ENCODE peak calls at places on chromosome 7, in five cellular contexts. K is colonic mucosa, B is mucosa of descending colon, J is epithelial cell of esophagus, G is astrocyte of the spinal cord. Z is an unnamed sample.

GRCh38 chr7:11170160-11170559 is 196.5 kb downstream of the PHF14 start:
- DNase-seq in J (no peak), G (no peak), B (no peak), K (no peak), Z (no peak)

GRCh38 chr7:95302976-95303375 is 21.4 kb downstream of the PON1 start:
- DNase-seq in B (no peak), J (peak), K (no peak), G (no peak), Z (no peak)

GRCh38 chr7:36019538-36019937 is 133.5 kb upstream of the EEPD1 start:
- DNase-seq in G (no peak), K (no peak), B (no peak), J (no peak), Z (no peak)

GRCh38 chr7:127107601-127108007 is 145.1 kb downstream of the GRM8 start:
- DNase-seq in B (peak), K (peak), G (peak), J (peak), Z (peak)

GRCh38 chr7:130400120-130400572 is 19.9 kb downstream of the CPA1 start:
- DNase-seq in K (no peak), B (no peak), G (no peak), J (no peak), Z (no peak)

GRCh38 chr7:124688991-124689390 is 76.6 kb downstream of the GPR37 start:
- DNase-seq in J (peak), K (no peak), B (no peak), G (peak), Z (no peak)

GRCh38 chr7:3712841-3713240 is 411.8 kb downstream of the SDK1 start:
- DNase-seq in K (peak), J (no peak), B (peak), G (no peak), Z (no peak)

GRCh38 chr7:79734158-79734557 is 280.7 kb upstream of the MAGI2 start:
- DNase-seq in J (peak), K (no peak), G (peak), B (no peak), Z (no peak)

GRCh38 chr7:101989101-101989500 is 171.7 kb downstream of the CUX1 start:
- DNase-seq in G (no peak), J (no peak), B (no peak), K (no peak), Z (no peak)

GRCh38 chr7:52540041-52540440 is 495.4 kb upstream of the POM121L12 start:
- DNase-seq in J (peak), G (peak), B (no peak), K (no peak), Z (no peak)

GRCh38 chr7:111910656-111911055 is 295.5 kb downstream of the DOCK4 start:
- DNase-seq in B (no peak), J (no peak), G (no peak), K (no peak), Z (no peak)

GRCh38 chr7:121447939-121448338 is 51.8 kb upstream of the FAM3C start:
- DNase-seq in J (no peak), G (no peak), B (no peak), K (no peak), Z (no peak)

GRCh38 chr7:39428221-39428620 is 138.0 kb upstream of the YAE1 start:
- DNase-seq in B (no peak), J (peak), G (peak), K (no peak), Z (no peak)

GRCh38 chr7:46145412-46145811 is 224.3 kb upstream of the IGFBP3 start:
- DNase-seq in K (no peak), J (peak), B (no peak), G (peak), Z (no peak)

DNA sequence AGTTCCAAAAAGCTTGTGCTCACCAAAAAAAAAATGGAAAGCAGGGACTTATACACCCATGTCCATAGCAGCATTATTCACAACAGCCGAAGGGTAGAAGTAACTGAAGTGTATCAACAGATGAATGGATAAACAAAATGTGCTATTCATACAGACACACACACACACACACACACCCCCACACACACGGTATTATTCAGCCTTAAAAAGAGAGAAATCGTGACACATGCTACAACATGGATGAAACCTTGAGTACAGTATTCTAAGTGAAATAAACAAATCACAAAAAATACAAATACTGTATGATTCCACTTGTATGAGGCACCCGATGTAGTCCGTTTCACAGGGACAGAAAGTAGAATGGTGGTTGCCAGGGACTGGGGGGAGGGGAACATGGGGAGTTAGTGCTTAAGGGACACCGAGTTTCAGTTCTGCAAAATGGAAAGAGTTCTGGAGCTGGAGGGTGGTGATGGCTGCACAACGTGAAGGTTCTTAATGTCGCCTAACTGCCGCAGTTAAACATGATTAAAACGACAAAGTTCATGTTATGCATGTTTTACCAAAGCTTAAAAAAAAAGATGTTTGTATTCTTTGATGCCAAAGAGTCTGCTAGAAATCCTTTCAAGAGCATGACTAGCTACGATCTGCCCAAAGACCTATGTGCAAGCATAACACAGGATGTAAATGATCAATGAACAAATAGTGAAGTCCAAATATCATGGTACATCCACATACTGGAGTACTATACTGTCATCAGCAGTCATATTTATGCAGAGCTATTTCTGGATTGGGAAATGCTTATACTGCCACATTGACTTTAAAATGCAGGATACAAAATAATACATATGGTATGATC is 7.2 kb downstream of the TNS3 start:
- DNase-seq in J (peak), G (no peak), K (peak), B (no peak), Z (no peak)
- H3K4me3 ChIP-seq in J (no peak), G (no peak), K (no peak), B (no peak), Z (no peak)

GRCh38 chr7:44535348-44536064 is 5.6 kb downstream of the NPC1L1 start:
- DNase-seq in J (no peak), B (no peak), K (no peak), G (no peak), Z (no peak)
- H3K4me3 ChIP-seq in J (no peak), B (no peak), K (no peak), G (no peak), Z (no peak)

GRCh38 chr7:70681847-70682350 is 450.0 kb upstream of the GALNT17 start:
- DNase-seq in K (no peak), G (no peak), B (no peak), J (no peak), Z (no peak)
- H3K4me3 ChIP-seq in K (no peak), G (no peak), B (no peak), J (no peak), Z (no peak)

GRCh38 chr7:143384148-143384547 is 3.0 kb downstream of the ZYX start:
- DNase-seq in G (no peak), J (no peak), B (peak), K (no peak), Z (no peak)
- H3K4me3 ChIP-seq in G (peak), J (no peak), B (no peak), K (peak), Z (no peak)

DNA sequence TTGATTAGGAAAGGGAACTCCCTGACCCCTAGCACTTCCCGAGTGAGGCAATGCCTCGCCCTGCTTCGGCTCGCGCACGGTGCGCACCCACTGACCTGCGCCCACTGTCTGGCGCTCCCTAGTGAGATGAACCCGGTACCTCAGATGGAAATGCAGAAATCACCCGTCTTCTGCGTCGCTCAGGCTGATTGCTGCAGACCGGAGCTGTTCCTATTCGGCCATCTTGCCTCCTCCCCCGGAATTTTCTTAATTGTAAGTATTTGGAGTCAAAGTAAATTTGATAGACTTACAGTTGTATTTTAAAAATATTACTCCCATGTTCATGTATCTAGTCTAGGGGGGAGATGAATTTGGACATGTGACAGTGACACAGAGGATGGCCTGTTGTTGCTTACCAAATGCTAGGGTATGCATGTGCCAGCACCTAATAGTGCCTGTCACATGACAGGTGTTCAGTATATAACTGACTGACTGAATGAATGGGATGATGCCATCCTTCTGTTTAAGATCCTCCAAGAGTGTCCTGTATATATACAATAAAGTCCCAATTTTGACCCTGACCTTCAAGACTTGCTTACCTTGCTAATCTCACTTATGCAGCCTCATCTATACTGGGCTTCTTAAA is 42.0 kb upstream of the ICA1 start:
- DNase-seq in G (no peak), J (no peak), B (no peak), K (no peak), Z (no peak)
- H3K4me3 ChIP-seq in G (no peak), J (no peak), B (no peak), K (no peak), Z (no peak)

GRCh38 chr7:142563470-142563869 is 185.8 kb upstream of the PRSS1 start:
- DNase-seq in B (no peak), G (no peak), J (no peak), K (no peak), Z (no peak)
- H3K4me3 ChIP-seq in B (no peak), G (no peak), J (no peak), K (no peak), Z (no peak)

GRCh38 chr7:148856891-148857290 is 27.2 kb downstream of the EZH2 start:
- DNase-seq in G (peak), J (no peak), K (no peak), B (no peak), Z (no peak)

GRCh38 chr7:148858489-148858888 is 25.6 kb downstream of the EZH2 start:
- DNase-seq in G (no peak), K (no peak), J (no peak), B (no peak), Z (no peak)

GRCh38 chr7:148854975-148855374 is 29.1 kb downstream of the EZH2 start:
- DNase-seq in K (no peak), B (no peak), J (no peak), G (no peak), Z (no peak)

GRCh38 chr7:148852272-148852671 is 31.8 kb downstream of the EZH2 start:
- DNase-seq in J (no peak), B (no peak), K (no peak), G (no peak), Z (no peak)

GRCh38 chr7:148856035-148856881 is 27.8 kb downstream of the EZH2 start:
- DNase-seq in J (peak), K (peak), G (peak), B (no peak), Z (peak)
- H3K4me3 ChIP-seq in J (no peak), K (no peak), G (peak), B (no peak), Z (no peak)

GRCh38 chr7:13988765-13989137 is 715 bp downstream of the ETV1 start:
- DNase-seq in J (no peak), K (peak), B (no peak), G (peak), Z (no peak)

GRCh38 chr7:13984831-13985685 is 4.4 kb downstream of the ETV1 start:
- DNase-seq in K (no peak), B (no peak), G (peak), J (no peak), Z (no peak)

GRCh38 chr7:13988011-13988410 is 1.5 kb downstream of the ETV1 start:
- DNase-seq in K (no peak), J (peak), G (peak), B (no peak), Z (no peak)

GRCh38 chr7:13987395-13987794 is 2.1 kb downstream of the ETV1 start:
- DNase-seq in K (no peak), G (peak), B (no peak), J (no peak), Z (no peak)

DNA sequence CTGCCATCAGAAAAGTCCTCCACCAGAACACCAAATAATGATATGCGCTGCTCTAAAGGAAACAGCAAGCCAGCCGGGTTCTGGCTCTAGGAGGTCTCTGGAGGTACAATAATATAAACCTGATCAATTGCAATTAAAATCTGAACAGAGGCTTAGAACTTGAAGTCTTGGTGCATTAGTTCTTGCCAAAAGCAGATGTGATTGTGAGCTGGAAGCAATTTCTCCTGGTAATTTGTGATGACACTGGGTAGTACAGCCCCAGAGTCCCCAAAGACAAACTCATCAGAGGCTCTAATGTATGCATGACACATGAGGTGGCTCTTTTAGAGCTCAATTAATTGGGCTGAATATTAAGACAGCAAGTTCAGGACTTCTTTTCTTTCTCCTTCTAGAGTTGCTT is 3.3 kb downstream of the ETV1 start:
- DNase-seq in B (no peak), K (no peak), G (peak), J (no peak), Z (no peak)
- H3K4me3 ChIP-seq in B (no peak), K (no peak), G (peak), J (no peak), Z (no peak)

GRCh38 chr7:123677316-123677715 is 21.6 kb downstream of the LMOD2 start:
- DNase-seq in B (no peak), K (no peak), G (no peak), J (no peak), Z (no peak)

GRCh38 chr7:123673752-123674398 is 18.2 kb downstream of the LMOD2 start:
- DNase-seq in K (no peak), G (no peak), B (no peak), J (peak), Z (no peak)

GRCh38 chr7:123675092-123675473 is 19.4 kb downstream of the LMOD2 start:
- DNase-seq in K (no peak), B (no peak), G (no peak), J (peak), Z (no peak)

GRCh38 chr7:123673137-123673732 is 17.6 kb downstream of the LMOD2 start:
- DNase-seq in B (no peak), K (no peak), G (no peak), J (peak), Z (no peak)

DNA sequence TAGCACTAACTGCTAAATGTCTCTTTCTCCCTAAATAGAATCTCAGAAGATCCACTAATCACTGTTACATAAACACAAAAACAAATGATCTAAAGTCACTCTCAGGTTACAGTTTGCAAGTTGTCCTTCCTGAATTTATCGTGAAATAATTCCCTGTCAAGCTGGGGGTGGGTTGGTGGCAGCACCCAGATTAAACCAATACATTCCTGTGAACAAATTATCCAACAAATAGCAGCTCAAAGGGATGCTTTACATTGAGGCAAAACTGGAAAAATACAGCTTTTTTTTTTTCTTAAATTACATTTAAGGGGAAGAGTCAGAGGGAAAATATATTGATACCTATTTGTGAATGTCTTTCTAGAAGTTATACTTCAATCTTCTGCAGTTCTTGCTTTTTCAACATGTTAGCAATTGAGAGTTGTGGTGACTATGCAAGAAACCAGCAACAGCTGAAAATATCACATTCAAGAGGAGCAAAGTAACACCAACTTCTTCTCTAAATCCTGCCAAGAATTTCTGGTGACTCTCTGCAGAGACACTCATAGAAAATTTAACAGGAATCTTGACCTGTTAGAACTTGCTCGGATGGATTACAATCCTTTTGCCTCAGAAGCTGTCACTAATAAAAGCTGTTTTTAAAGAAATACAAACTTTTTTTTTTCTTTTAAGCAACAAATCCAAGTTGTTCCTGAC is 18.9 kb downstream of the LMOD2 start:
- DNase-seq in G (peak), K (no peak), B (no peak), J (peak), Z (no peak)
- H3K4me3 ChIP-seq in G (no peak), K (no peak), B (no peak), J (no peak), Z (no peak)